ENCODE peak calls at places on chromosome 19, in seven cellular contexts. G is activated CD4-positive, alpha-beta memory T cell treated with anti-CD3 and anti-CD28 coated beads for 36 hours; P is breast epithelium; J is stimulated activated CD8-positive, alpha-beta memory T cell treated with anti-CD3 and anti-CD28 coated beads, Interleukin-2, amount 100 ng/mL, for 48 hours; F is uterus; C is activated CD4-positive, alpha-beta T cell treated with anti-CD3 and anti-CD28 coated beads, Interleukin-2, amount 50 U/mL, for 24 hours; O is T-helper 9 cell. T is an unnamed sample.

GRCh38 chr19:8311461-8312260 is 3.5 kb upstream of the CD320 start:
- DNase-seq in J (no peak), G (no peak), P (no peak), F (peak; percentile 50), C (no peak), O (no peak), T (no peak)

GRCh38 chr19:5113101-5113557 is 144.2 kb downstream of the KDM4B start:
- DNase-seq in J (no peak), O (no peak), F (no peak), P (no peak), G (no peak), C (no peak), T (peak; percentile 61)

GRCh38 chr19:47112166-47112663 is 1.4 kb downstream of the ZC3H4 start:
- DNase-seq in C (peak; percentile 67), G (peak; percentile 89), J (peak; percentile 80), O (peak; percentile 75), F (peak; percentile 89), P (peak; percentile 78), T (peak; percentile 91)

GRCh38 chr19:48064509-48064908 is 20.6 kb upstream of the CABP5 start:
- DNase-seq in P (no peak), O (no peak), F (no peak), C (no peak), G (no peak), J (no peak), T (peak; percentile 23)

GRCh38 chr19:4069331-4069959 is 2.7 kb upstream of the ZBTB7A start:
- DNase-seq in F (no peak), P (no peak), G (peak; percentile 72), J (no peak), O (no peak), C (no peak), T (no peak)

GRCh38 chr19:20351244-20351643 is 184.2 kb downstream of the ZNF486 start:
- DNase-seq in G (no peak), C (no peak), J (no peak), O (no peak), F (no peak), P (no peak), T (no peak)

GRCh38 chr19:10780368-10780767 is 55.6 kb downstream of the TMED1 start:
- DNase-seq in C (no peak), G (no peak), F (peak; percentile 58), O (no peak), J (no peak), P (peak; percentile 24), T (peak; percentile 90)

GRCh38 chr19:45653634-45654033 is 14.4 kb upstream of the GIPR start:
- DNase-seq in F (no peak), J (no peak), O (no peak), C (no peak), P (no peak), G (no peak), T (no peak)

GRCh38 chr19:2534374-2535050 is 58.6 kb downstream of the GADD45B start:
- DNase-seq in G (no peak), J (no peak), O (no peak), C (no peak), P (no peak), F (no peak), T (no peak)

GRCh38 chr19:48975947-48976847 is 11.1 kb downstream of the FTL start:
- DNase-seq in G (peak; percentile 47), C (no peak), J (no peak), P (no peak), F (no peak), O (no peak), T (peak; percentile 40)

GRCh38 chr19:14072535-14073231 is at the start of gene MISP3:
- DNase-seq in O (no peak), C (no peak), P (no peak), J (no peak), F (no peak), G (peak; percentile 58), T (peak; percentile 25)

GRCh38 chr19:2554856-2555255 is 78.9 kb downstream of the GADD45B start:
- DNase-seq in F (peak; percentile 54), P (no peak), C (no peak), O (no peak), J (no peak), G (no peak), T (peak; percentile 33)

GRCh38 chr19:3095375-3096191 is 1.4 kb downstream of the GNA11 start:
- DNase-seq in G (peak; percentile 62), P (no peak), J (no peak), C (no peak), O (peak; percentile 61), F (no peak), T (no peak)

GRCh38 chr19:39498262-39499081 is at the start of gene DLL3:
- DNase-seq in G (peak; percentile 19), P (no peak), O (no peak), C (no peak), F (no peak), J (no peak), T (peak; percentile 11)

GRCh38 chr19:41682437-41682836 is 5.6 kb downstream of the CEACAM7 start:
- DNase-seq in P (no peak), G (no peak), C (no peak), F (no peak), J (no peak), O (no peak), T (no peak)

GRCh38 chr19:39934584-39935233 is at the start of gene FCGBP:
- DNase-seq in F (no peak), O (no peak), P (no peak), J (no peak), C (no peak), G (no peak), T (no peak)

GRCh38 chr19:29630661-29631060 is 24.6 kb downstream of the POP4 start:
- DNase-seq in G (no peak), O (no peak), P (no peak), F (no peak), C (no peak), J (no peak), T (peak; percentile 52)

GRCh38 chr19:53365899-53366493 is 491 bp downstream of the ZNF525 start:
- DNase-seq in P (no peak), C (no peak), J (peak; percentile 14), O (peak; percentile 16), G (peak; percentile 48), F (no peak), T (no peak)

GRCh38 chr19:10863107-10863700 is 8.1 kb upstream of the CARM1 start:
- DNase-seq in O (no peak), J (no peak), F (peak; percentile 42), C (no peak), P (peak; percentile 58), G (no peak), T (peak; percentile 84)

GRCh38 chr19:37979547-37980082 is 72.6 kb downstream of the SIPA1L3 start:
- DNase-seq in O (no peak), F (no peak), J (no peak), P (peak; percentile 76), G (no peak), C (no peak), T (no peak)

GRCh38 chr19:42335374-42335936 is 10.0 kb downstream of the MEGF8 start:
- DNase-seq in F (no peak), G (no peak), C (no peak), P (no peak), O (no peak), J (no peak), T (no peak)

GRCh38 chr19:23415034-23415433 is 19.8 kb upstream of the ZNF91 start:
- DNase-seq in P (no peak), C (no peak), G (no peak), J (no peak), F (no peak), O (no peak), T (no peak)

GRCh38 chr19:28940751-28941500 is 272.0 kb downstream of the UQCRFS1 start:
- DNase-seq in J (no peak), O (no peak), F (no peak), P (no peak), C (no peak), G (no peak), T (peak; percentile 69)

GRCh38 chr19:13799669-13800068 is 4.4 kb downstream of the ZSWIM4 start:
- DNase-seq in F (no peak), C (no peak), J (no peak), G (no peak), P (no peak), O (no peak), T (no peak)

GRCh38 chr19:2546128-2547032 is 70.5 kb downstream of the GADD45B start:
- DNase-seq in O (no peak), C (no peak), J (no peak), P (peak; percentile 80), F (peak; percentile 66), G (no peak), T (no peak)

GRCh38 chr19:48059331-48059730 is 15.5 kb upstream of the CABP5 start:
- DNase-seq in F (no peak), O (no peak), C (no peak), J (no peak), P (no peak), G (peak; percentile 17), T (no peak)

GRCh38 chr19:40416918-40417713 is 3.9 kb upstream of the PRX start:
- DNase-seq in C (no peak), G (peak; percentile 40), J (no peak), F (no peak), O (no peak), P (peak; percentile 71), T (peak; percentile 12)

GRCh38 chr19:29508181-29508580 is 17.6 kb upstream of the VSTM2B start:
- DNase-seq in J (no peak), G (no peak), O (no peak), P (no peak), C (no peak), F (no peak), T (no peak)